ENCODE peak calls at places on chromosomes 1 and 21, in eight cellular contexts. K is HT-29; Z is naive thymus-derived CD4-positive, alpha-beta T cell; N is GM03348; E is amygdala; Q is GDM1; B is small intestine; D is HS-5. L is an unnamed sample.

GRCh38 chr1:86527306-86527705 is 19.6 kb upstream of the CLCA4 start:
- DNase-seq in E (no peak), D (no peak), N (no peak), K (peak), Q (no peak), B (peak), Z (no peak), L (no peak)

GRCh38 chr1:208185801-208186201 is 58.4 kb downstream of the PLXNA2 start:
- DNase-seq in D (no peak), B (no peak), N (no peak), Z (no peak), E (no peak), K (no peak), Q (no peak), L (no peak)

GRCh38 chr1:180155202-180155682 is 573 bp downstream of the QSOX1 start:
- DNase-seq in E (no peak), K (peak), B (peak), Z (peak), Q (no peak), D (no peak), N (peak), L (peak)

GRCh38 chr1:163035791-163036249 is 33.3 kb upstream of the RGS4 start:
- DNase-seq in E (no peak), N (peak), Z (no peak), B (no peak), D (peak), Q (no peak), K (peak), L (peak)

GRCh38 chr1:227424159-227424680 is 105.9 kb upstream of the CDC42BPA start:
- DNase-seq in E (no peak), B (no peak), Z (no peak), D (no peak), K (peak), Q (no peak), N (no peak), L (no peak)

GRCh38 chr1:233865902-233866301 is 38.6 kb upstream of the SLC35F3 start:
- DNase-seq in N (no peak), B (no peak), Z (no peak), Q (no peak), E (no peak), K (no peak), D (no peak), L (no peak)

GRCh38 chr1:77076759-77077158 is 142.5 kb downstream of the PIGK start:
- DNase-seq in E (no peak), Z (no peak), K (no peak), N (no peak), D (no peak), B (no peak), Q (no peak), L (no peak)

GRCh38 chr1:23670709-23671108 is 20.9 kb upstream of the RPL11 start:
- DNase-seq in K (no peak), Z (no peak), Q (no peak), E (no peak), N (no peak), D (no peak), B (no peak), L (no peak)

GRCh38 chr1:120179420-120180348 is 3.4 kb upstream of the SEC22B start:
- DNase-seq in Z (no peak), K (peak), E (no peak), Q (no peak), B (peak), D (peak), N (peak), L (peak)

GRCh38 chr1:159197767-159198557 is 6.7 kb upstream of the ACKR1 start:
- DNase-seq in N (peak), B (peak), Z (peak), K (peak), E (peak), Q (peak), D (peak), L (peak)

GRCh38 chr1:230273141-230273710 is 152.9 kb downstream of the PGBD5 start:
- DNase-seq in Z (peak), E (no peak), D (no peak), Q (no peak), B (no peak), K (no peak), N (no peak), L (no peak)

GRCh38 chr1:150015733-150016132 is 5.2 kb upstream of the OTUD7B start:
- DNase-seq in D (no peak), N (no peak), E (no peak), Z (no peak), B (no peak), Q (no peak), K (no peak), L (no peak)

GRCh38 chr1:182357913-182358312 is 33.7 kb downstream of the GLUL start:
- DNase-seq in B (no peak), D (no peak), Z (no peak), Q (no peak), E (no peak), K (no peak), N (no peak), L (no peak)

GRCh38 chr21:14383596-14384210 is 757 bp upstream of the HSPA13 start:
- DNase-seq in Q (no peak), N (peak), B (peak), Z (no peak), D (no peak), K (no peak), E (peak), L (no peak)

GRCh38 chr1:22710688-22711024 is at the start of gene EPHB2:
- DNase-seq in E (peak), N (peak), D (no peak), K (peak), B (peak), Z (no peak), Q (no peak), L (peak)

GRCh38 chr1:37567023-37567422 is 10.3 kb downstream of the DNALI1 start:
- DNase-seq in N (no peak), Q (no peak), K (no peak), D (no peak), E (no peak), B (no peak), Z (no peak), L (no peak)

GRCh38 chr1:32770741-32771548 is 46.2 kb downstream of the YARS1 start:
- DNase-seq in N (no peak), D (no peak), B (no peak), Z (no peak), E (no peak), Q (no peak), K (no peak), L (no peak)

GRCh38 chr1:112957133-112957812 is 1.3 kb upstream of the SLC16A1 start:
- DNase-seq in D (peak), N (peak), E (no peak), Z (peak), B (peak), Q (peak), K (peak), L (peak)

GRCh38 chr1:40901886-40902633 is 39.9 kb upstream of the CITED4 start:
- DNase-seq in Q (no peak), B (no peak), K (peak), N (peak), E (no peak), D (peak), Z (no peak), L (no peak)

GRCh38 chr1:99945174-99945573 is 24.6 kb upstream of the SLC35A3 start:
- DNase-seq in N (no peak), B (no peak), Z (no peak), E (no peak), Q (no peak), K (no peak), D (no peak), L (no peak)

GRCh38 chr1:171468120-171468790 is 17.1 kb upstream of the PRRC2C start:
- DNase-seq in Q (no peak), D (peak), K (no peak), N (peak), E (no peak), Z (no peak), B (no peak), L (peak)

GRCh38 chr1:77378723-77379533 is 97.1 kb downstream of the AK5 start:
- DNase-seq in N (no peak), K (no peak), Q (peak), E (no peak), B (peak), D (no peak), Z (no peak), L (no peak)

GRCh38 chr1:173865468-173866164 is 2.2 kb downstream of the GAS5 start:
- DNase-seq in Z (no peak), B (no peak), Q (no peak), N (no peak), D (no peak), E (no peak), K (no peak), L (no peak)

GRCh38 chr21:40227111-40227510 is 359.9 kb downstream of the PCP4 start:
- DNase-seq in E (no peak), Q (no peak), Z (no peak), K (no peak), N (no peak), B (no peak), D (no peak), L (no peak)

GRCh38 chr1:160726498-160727391 is 12.3 kb upstream of the SLAMF7 start:
- DNase-seq in Z (peak), B (peak), D (no peak), E (peak), Q (peak), N (peak), K (peak), L (peak)

GRCh38 chr1:92476071-92476607 is 10.6 kb downstream of the GFI1 start:
- DNase-seq in Q (no peak), K (no peak), N (no peak), D (no peak), B (peak), E (no peak), Z (peak), L (no peak)

GRCh38 chr1:26794391-26794790 is 6.6 kb downstream of the PIGV start:
- DNase-seq in N (no peak), E (no peak), K (peak), Q (no peak), D (no peak), Z (no peak), B (no peak), L (no peak)

GRCh38 chr1:10851024-10852013 is 54.9 kb upstream of the CASZ1 start:
- DNase-seq in Z (no peak), D (no peak), Q (no peak), N (no peak), B (no peak), K (no peak), E (no peak), L (no peak)